ENCODE peak calls at places on chromosomes 13 and 19, in ten cellular contexts. One of them, this sample, is unnamed.

GRCh38 chr13:19089315-19089714 is 92.3 kb downstream of the TUBA3C start:
- DNase-seq in uterus: no peak
- DNase-seq in progenitor cell of endocrine pancreas: no peak
- DNase-seq in fibroblast of mammary gland: no peak
- DNase-seq in heart left ventricle: no peak
- DNase-seq in AG09319: no peak
- DNase-seq in GM12864: no peak
- DNase-seq in tibial nerve: peak
- DNase-seq in OCI-LY7: no peak
- DNase-seq in osteocyte: no peak
- DNase-seq in this sample: no peak

GRCh38 chr19:8577247-8577646 is at the start of gene MYO1F:
- DNase-seq in uterus: no peak
- DNase-seq in progenitor cell of endocrine pancreas: no peak
- DNase-seq in fibroblast of mammary gland: no peak
- DNase-seq in heart left ventricle: peak
- DNase-seq in AG09319: no peak
- DNase-seq in GM12864: no peak
- DNase-seq in tibial nerve: peak
- DNase-seq in OCI-LY7: peak
- DNase-seq in osteocyte: no peak
- DNase-seq in this sample: no peak

GRCh38 chr13:44271031-44271433 is 102.6 kb upstream of the SERP2 start:
- DNase-seq in uterus: peak
- DNase-seq in progenitor cell of endocrine pancreas: no peak
- DNase-seq in fibroblast of mammary gland: peak
- DNase-seq in heart left ventricle: no peak
- DNase-seq in AG09319: no peak
- DNase-seq in GM12864: no peak
- DNase-seq in tibial nerve: peak
- DNase-seq in OCI-LY7: no peak
- DNase-seq in osteocyte: no peak
- DNase-seq in this sample: no peak

GRCh38 chr19:56690668-56691067 is 19.1 kb upstream of the ZNF835 start:
- DNase-seq in uterus: no peak
- DNase-seq in progenitor cell of endocrine pancreas: no peak
- DNase-seq in fibroblast of mammary gland: no peak
- DNase-seq in heart left ventricle: no peak
- DNase-seq in AG09319: no peak
- DNase-seq in GM12864: no peak
- DNase-seq in tibial nerve: no peak
- DNase-seq in OCI-LY7: no peak
- DNase-seq in osteocyte: no peak
- DNase-seq in this sample: no peak

GRCh38 chr19:38388310-38389100 is at the start of gene SPRED3:
- DNase-seq in uterus: no peak
- DNase-seq in progenitor cell of endocrine pancreas: peak
- DNase-seq in fibroblast of mammary gland: no peak
- DNase-seq in heart left ventricle: no peak
- DNase-seq in AG09319: no peak
- DNase-seq in GM12864: no peak
- DNase-seq in tibial nerve: no peak
- DNase-seq in OCI-LY7: no peak
- DNase-seq in osteocyte: no peak
- DNase-seq in this sample: no peak

GRCh38 chr19:1935484-1936208 is 5.3 kb upstream of the CSNK1G2 start:
- DNase-seq in uterus: no peak
- DNase-seq in progenitor cell of endocrine pancreas: no peak
- DNase-seq in fibroblast of mammary gland: peak
- DNase-seq in heart left ventricle: no peak
- DNase-seq in AG09319: no peak
- DNase-seq in GM12864: no peak
- DNase-seq in tibial nerve: no peak
- DNase-seq in OCI-LY7: peak
- DNase-seq in osteocyte: no peak
- DNase-seq in this sample: no peak

GRCh38 chr13:26508885-26509284 is 48.6 kb upstream of the WASF3 start:
- DNase-seq in uterus: peak
- DNase-seq in progenitor cell of endocrine pancreas: no peak
- DNase-seq in fibroblast of mammary gland: peak
- DNase-seq in heart left ventricle: peak
- DNase-seq in AG09319: peak
- DNase-seq in GM12864: no peak
- DNase-seq in tibial nerve: peak
- DNase-seq in OCI-LY7: no peak
- DNase-seq in osteocyte: no peak
- DNase-seq in this sample: no peak

GRCh38 chr19:31943305-31943704 is 402.1 kb upstream of the ZNF507 start:
- DNase-seq in uterus: no peak
- DNase-seq in progenitor cell of endocrine pancreas: no peak
- DNase-seq in fibroblast of mammary gland: no peak
- DNase-seq in heart left ventricle: no peak
- DNase-seq in AG09319: no peak
- DNase-seq in GM12864: no peak
- DNase-seq in tibial nerve: no peak
- DNase-seq in OCI-LY7: no peak
- DNase-seq in osteocyte: no peak
- DNase-seq in this sample: peak

DNA sequence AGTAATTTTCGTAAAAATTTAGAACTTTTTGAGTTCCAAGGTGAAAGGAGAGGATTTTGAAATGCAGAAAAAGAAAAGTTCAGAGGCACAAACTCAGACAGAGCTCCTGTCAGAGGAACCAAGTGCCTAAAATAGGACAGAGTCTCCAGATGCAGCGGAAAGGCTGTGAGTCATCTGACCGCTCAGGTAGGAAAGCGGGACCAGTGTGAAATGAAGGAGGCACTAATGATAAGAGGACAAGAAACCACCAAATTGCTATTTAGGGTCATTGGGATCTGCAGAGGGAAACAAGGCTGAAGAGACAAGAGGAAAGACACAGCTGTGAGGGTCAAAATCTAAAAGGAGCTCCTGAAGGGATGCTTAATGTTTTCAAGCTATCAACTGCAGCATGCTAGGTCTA is 34.9 kb downstream of the IRS2 start:
- DNase-seq in uterus: no peak
- DNase-seq in progenitor cell of endocrine pancreas: no peak
- DNase-seq in fibroblast of mammary gland: no peak
- DNase-seq in heart left ventricle: no peak
- DNase-seq in AG09319: no peak
- DNase-seq in GM12864: no peak
- DNase-seq in tibial nerve: no peak
- DNase-seq in OCI-LY7: no peak
- DNase-seq in osteocyte: no peak
- DNase-seq in this sample: no peak
- TF ChIP-seq CTCF in uterus: no peak
- TF ChIP-seq CTCF in progenitor cell of endocrine pancreas: no peak
- TF ChIP-seq CTCF in fibroblast of mammary gland: no peak
- TF ChIP-seq CTCF in heart left ventricle: no peak
- TF ChIP-seq CTCF in AG09319: no peak
- TF ChIP-seq CTCF in GM12864: no peak
- TF ChIP-seq CTCF in tibial nerve: no peak
- TF ChIP-seq CTCF in OCI-LY7: no peak
- TF ChIP-seq CTCF in osteocyte: no peak
- TF ChIP-seq CTCF in this sample: no peak

GRCh38 chr19:50906217-50906616 is 5.0 kb downstream of the KLK4 start:
- DNase-seq in uterus: no peak
- DNase-seq in progenitor cell of endocrine pancreas: peak
- DNase-seq in fibroblast of mammary gland: peak
- DNase-seq in heart left ventricle: peak
- DNase-seq in AG09319: no peak
- DNase-seq in GM12864: no peak
- DNase-seq in tibial nerve: peak
- DNase-seq in OCI-LY7: peak
- DNase-seq in osteocyte: no peak
- DNase-seq in this sample: peak
- TF ChIP-seq CTCF in uterus: no peak
- TF ChIP-seq CTCF in progenitor cell of endocrine pancreas: peak
- TF ChIP-seq CTCF in fibroblast of mammary gland: peak
- TF ChIP-seq CTCF in heart left ventricle: peak
- TF ChIP-seq CTCF in AG09319: peak
- TF ChIP-seq CTCF in GM12864: peak
- TF ChIP-seq CTCF in tibial nerve: no peak
- TF ChIP-seq CTCF in OCI-LY7: peak
- TF ChIP-seq CTCF in osteocyte: no peak
- TF ChIP-seq CTCF in this sample: peak

GRCh38 chr19:48897181-48897580 is 1.4 kb downstream of the TULP2 start:
- DNase-seq in uterus: no peak
- DNase-seq in progenitor cell of endocrine pancreas: no peak
- DNase-seq in fibroblast of mammary gland: no peak
- DNase-seq in heart left ventricle: no peak
- DNase-seq in AG09319: no peak
- DNase-seq in GM12864: no peak
- DNase-seq in tibial nerve: no peak
- DNase-seq in OCI-LY7: no peak
- DNase-seq in osteocyte: no peak
- DNase-seq in this sample: no peak

GRCh38 chr19:48895226-48895625 is 3.3 kb downstream of the TULP2 start:
- DNase-seq in uterus: no peak
- DNase-seq in progenitor cell of endocrine pancreas: no peak
- DNase-seq in fibroblast of mammary gland: no peak
- DNase-seq in heart left ventricle: no peak
- DNase-seq in AG09319: no peak
- DNase-seq in GM12864: no peak
- DNase-seq in tibial nerve: no peak
- DNase-seq in OCI-LY7: no peak
- DNase-seq in osteocyte: no peak
- DNase-seq in this sample: no peak

GRCh38 chr19:48900477-48901452 is 653 bp downstream of the NUCB1 start:
- DNase-seq in uterus: no peak
- DNase-seq in progenitor cell of endocrine pancreas: no peak
- DNase-seq in fibroblast of mammary gland: peak
- DNase-seq in heart left ventricle: peak
- DNase-seq in AG09319: no peak
- DNase-seq in GM12864: no peak
- DNase-seq in tibial nerve: no peak
- DNase-seq in OCI-LY7: peak
- DNase-seq in osteocyte: no peak
- DNase-seq in this sample: no peak

GRCh38 chr19:48896191-48896720 is 2.3 kb downstream of the TULP2 start:
- DNase-seq in uterus: peak
- DNase-seq in progenitor cell of endocrine pancreas: no peak
- DNase-seq in fibroblast of mammary gland: peak
- DNase-seq in heart left ventricle: peak
- DNase-seq in AG09319: no peak
- DNase-seq in GM12864: no peak
- DNase-seq in tibial nerve: peak
- DNase-seq in OCI-LY7: peak
- DNase-seq in osteocyte: no peak
- DNase-seq in this sample: peak

DNA sequence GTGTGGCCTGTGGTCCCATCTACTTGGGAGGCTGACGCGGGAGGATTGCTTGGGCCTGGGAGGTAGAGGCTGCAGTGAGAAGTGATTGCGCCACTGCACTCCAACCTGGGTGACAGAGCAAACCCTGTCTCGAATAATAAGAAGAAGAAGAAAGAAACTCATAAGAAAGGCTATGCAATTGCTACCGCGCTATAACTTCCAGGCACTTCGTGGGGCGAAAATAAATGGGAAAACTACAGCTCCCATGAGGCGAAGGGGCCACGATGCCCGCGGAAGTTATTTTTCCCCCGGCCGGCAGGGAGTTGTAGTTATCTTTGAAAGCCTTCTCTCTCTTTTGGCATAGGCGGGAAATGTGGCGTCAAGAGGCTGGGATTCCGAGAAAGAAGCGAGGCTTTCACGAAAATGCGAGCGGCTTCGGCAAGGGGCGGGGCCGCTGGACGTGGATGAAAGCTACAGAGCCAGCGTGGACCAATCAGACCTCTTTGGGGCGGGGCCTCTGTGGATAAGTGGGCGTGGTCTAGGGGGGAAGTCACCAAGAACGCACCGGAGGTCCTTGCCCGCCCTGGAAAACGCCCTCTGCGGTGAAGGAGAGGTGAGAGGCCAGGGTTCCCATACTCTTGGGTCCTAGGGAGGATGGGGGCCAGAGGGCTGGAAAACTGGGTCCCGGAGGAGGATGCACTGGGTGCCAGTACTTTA is at the start of gene NUCB1:
- DNase-seq in uterus: peak
- DNase-seq in progenitor cell of endocrine pancreas: peak
- DNase-seq in fibroblast of mammary gland: peak
- DNase-seq in heart left ventricle: peak
- DNase-seq in AG09319: peak
- DNase-seq in GM12864: peak
- DNase-seq in tibial nerve: peak
- DNase-seq in OCI-LY7: peak
- DNase-seq in osteocyte: peak
- DNase-seq in this sample: peak
- TF ChIP-seq CTCF in uterus: peak
- TF ChIP-seq CTCF in progenitor cell of endocrine pancreas: no peak
- TF ChIP-seq CTCF in fibroblast of mammary gland: peak
- TF ChIP-seq CTCF in heart left ventricle: peak
- TF ChIP-seq CTCF in AG09319: peak
- TF ChIP-seq CTCF in GM12864: no peak
- TF ChIP-seq CTCF in tibial nerve: peak
- TF ChIP-seq CTCF in OCI-LY7: peak
- TF ChIP-seq CTCF in osteocyte: peak
- TF ChIP-seq CTCF in this sample: peak

DNA sequence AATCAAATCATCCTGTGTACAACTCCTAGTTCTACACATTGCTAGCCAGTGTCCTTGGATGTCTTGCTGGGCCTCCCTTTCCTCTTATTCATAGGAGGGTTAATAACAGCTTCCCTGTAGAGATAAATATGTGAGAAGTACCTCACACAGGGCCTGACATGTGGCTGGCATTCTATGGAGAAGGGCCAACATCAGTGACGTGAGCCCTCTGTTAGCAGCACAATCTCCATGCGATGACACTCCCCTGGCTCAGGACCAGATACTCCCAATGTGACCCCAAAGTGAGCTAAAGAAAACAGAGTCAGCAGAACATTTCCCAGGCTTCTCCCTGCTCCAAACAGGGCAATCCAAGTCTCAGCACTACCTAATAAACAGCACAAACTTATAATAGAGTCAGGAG is 818.4 kb downstream of the DIAPH3 start:
- DNase-seq in uterus: no peak
- DNase-seq in progenitor cell of endocrine pancreas: no peak
- DNase-seq in fibroblast of mammary gland: no peak
- DNase-seq in heart left ventricle: peak
- DNase-seq in AG09319: no peak
- DNase-seq in GM12864: no peak
- DNase-seq in tibial nerve: no peak
- DNase-seq in OCI-LY7: no peak
- DNase-seq in osteocyte: no peak
- DNase-seq in this sample: no peak
- TF ChIP-seq CTCF in uterus: no peak
- TF ChIP-seq CTCF in progenitor cell of endocrine pancreas: no peak
- TF ChIP-seq CTCF in fibroblast of mammary gland: no peak
- TF ChIP-seq CTCF in heart left ventricle: no peak
- TF ChIP-seq CTCF in AG09319: no peak
- TF ChIP-seq CTCF in GM12864: no peak
- TF ChIP-seq CTCF in tibial nerve: no peak
- TF ChIP-seq CTCF in OCI-LY7: no peak
- TF ChIP-seq CTCF in osteocyte: no peak
- TF ChIP-seq CTCF in this sample: no peak